ENCODE peak calls at places on chromosomes 7 and 10, in six cellular contexts. I, Z, U, H, C and F are unnamed samples. For H3K27me3 and H3K36me3, the result is how much of the 10 kb centered on the place peaks cover.

GRCh38 chr7:116441534-116441933 is 58.0 kb upstream of the CAV2 start:
- DNase-seq in U (peak), H (no peak), I (no peak), Z (no peak), C (no peak), F (no peak)

GRCh38 chr10:102604379-102604960 is 39.8 kb upstream of the TRIM8 start:
- DNase-seq in C (no peak), Z (no peak), I (no peak), U (peak), H (no peak), F (no peak)

GRCh38 chr7:30422922-30423321 is 55.7 kb downstream of the NOD1 start:
- DNase-seq in I (no peak), Z (no peak), H (no peak), C (no peak), U (peak), F (no peak)

GRCh38 chr7:154841731-154842331 is 161.1 kb downstream of the PAXIP1 start:
- DNase-seq in I (peak), Z (no peak), C (peak), H (no peak), U (no peak), F (no peak)

GRCh38 chr10:32141018-32141807 is 85.0 kb upstream of the KIF5B start:
- DNase-seq in I (no peak), C (peak), U (peak), Z (peak), H (peak), F (no peak)

GRCh38 chr10:126504051-126504760 is 115.9 kb upstream of the ADAM12 start:
- DNase-seq in C (no peak), I (peak), H (peak), U (peak), Z (peak), F (peak)

GRCh38 chr7:18927134-18927533 is 190.3 kb downstream of the TWIST1 start:
- DNase-seq in U (no peak), C (no peak), Z (no peak), H (no peak), I (no peak), F (no peak)

GRCh38 chr7:151485006-151485732 is 34.5 kb downstream of the RHEB start:
- DNase-seq in H (no peak), C (no peak), I (no peak), U (peak), Z (no peak), F (no peak)

GRCh38 chr7:38840736-38841460 is 68.1 kb downstream of the VPS41 start:
- DNase-seq in Z (no peak), H (no peak), I (no peak), U (peak), C (no peak), F (no peak)

GRCh38 chr10:74047304-74047703 is 49.4 kb downstream of the VCL start:
- DNase-seq in U (peak), I (no peak), Z (no peak), H (no peak), C (no peak), F (no peak)

GRCh38 chr10:13949844-13950542 is 363.2 kb downstream of the PRPF18 start:
- DNase-seq in H (no peak), C (no peak), I (no peak), U (peak), Z (no peak), F (no peak)

GRCh38 chr10:26837139-26837538 is 23.6 kb downstream of the ABI1 start:
- DNase-seq in I (no peak), Z (no peak), H (no peak), C (no peak), U (no peak), F (no peak)

GRCh38 chr7:87479951-87480350 is 4.5 kb upstream of the ABCB4 start:
- DNase-seq in H (no peak), Z (no peak), I (no peak), U (no peak), C (no peak), F (no peak)

GRCh38 chr7:11934766-11935165 is 102.8 kb upstream of the THSD7A start:
- DNase-seq in C (no peak), H (no peak), Z (no peak), I (no peak), U (no peak), F (no peak)

GRCh38 chr10:384538-385305 is 249.5 kb downstream of the ZMYND11 start:
- DNase-seq in I (no peak), C (no peak), U (no peak), Z (no peak), H (no peak), F (no peak)

GRCh38 chr7:51123322-51124021 is 193.1 kb downstream of the COBL start:
- DNase-seq in U (peak), Z (peak), I (no peak), H (no peak), C (no peak), F (no peak)

GRCh38 chr10:72802291-72803118 is 91.0 kb upstream of the OIT3 start:
- DNase-seq in I (no peak), U (peak), C (no peak), H (no peak), Z (no peak), F (no peak)

GRCh38 chr7:138937484-138937883 is 43.7 kb downstream of the KIAA1549 start:
- DNase-seq in Z (no peak), C (no peak), H (no peak), I (no peak), U (no peak), F (no peak)

GRCh38 chr7:138932870-138933269 is 48.3 kb downstream of the KIAA1549 start:
- DNase-seq in I (no peak), U (no peak), H (no peak), C (no peak), Z (no peak), F (no peak)

GRCh38 chr7:138935438-138936079 is 45.6 kb downstream of the KIAA1549 start:
- DNase-seq in Z (no peak), H (no peak), C (no peak), U (peak), I (no peak), F (no peak)

GRCh38 chr7:138934401-138934800 is 46.8 kb downstream of the KIAA1549 start:
- DNase-seq in U (no peak), H (no peak), Z (no peak), I (no peak), C (no peak), F (no peak)

GRCh38 chr7:138934861-138935260 is 46.3 kb downstream of the KIAA1549 start:
- DNase-seq in H (no peak), C (no peak), Z (no peak), U (peak), I (no peak), F (no peak)
- H3K4me3 ChIP-seq in H (no peak), C (no peak), Z (no peak), U (no peak), I (no peak), F (no peak)

DNA sequence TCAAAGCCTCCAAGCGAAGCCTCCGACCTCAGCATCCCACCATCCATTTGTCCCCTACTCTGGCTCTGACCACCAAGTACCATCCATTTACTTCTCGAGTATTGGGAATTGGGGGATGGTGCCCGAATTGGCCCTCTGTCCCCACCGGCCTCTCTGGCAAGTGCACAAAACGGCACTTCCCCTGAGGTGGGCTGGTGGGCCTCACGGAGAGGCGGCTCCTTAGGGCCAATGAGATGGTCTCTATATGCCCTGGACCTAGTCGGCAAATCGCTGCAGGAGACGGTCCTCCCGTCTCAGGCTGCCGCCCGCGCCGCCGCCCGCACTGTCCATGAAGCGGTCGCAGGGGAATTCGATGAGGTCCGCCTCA is 2.8 kb downstream of the TRIL start:
- DNase-seq in I (no peak), H (no peak), U (no peak), C (no peak), Z (no peak), F (no peak)
- H3K27me3 ChIP-seq in I (under half), H (under half), U (under half), C (under half), Z (under half), F (under half)

GRCh38 chr10:133150656-133151055 is 9.4 kb upstream of the KNDC1 start:
- DNase-seq in C (no peak), Z (no peak), H (no peak), U (no peak), I (no peak), F (no peak)

GRCh38 chr10:133154996-133155778 is 4.8 kb upstream of the KNDC1 start:
- DNase-seq in U (no peak), I (no peak), H (no peak), C (no peak), Z (no peak), F (no peak)

GRCh38 chr10:133151528-133151927 is 8.5 kb upstream of the KNDC1 start:
- DNase-seq in U (no peak), I (no peak), Z (no peak), C (no peak), H (no peak), F (no peak)

GRCh38 chr10:133157662-133158436 is 2.2 kb upstream of the KNDC1 start:
- DNase-seq in C (no peak), I (no peak), H (no peak), Z (no peak), U (no peak), F (no peak)

GRCh38 chr10:133154411-133154810 is 5.6 kb upstream of the KNDC1 start:
- DNase-seq in H (no peak), I (no peak), U (no peak), C (no peak), Z (no peak), F (no peak)
- H3K36me3 ChIP-seq in H (under half), I (under half), U (under half), C (under half), Z (under half), F (under half)

GRCh38 chr10:52908483-52908882 is 135.9 kb upstream of the MBL2 start:
- DNase-seq in U (no peak), C (no peak), I (no peak), H (no peak), Z (no peak), F (no peak)
- H3K4me3 ChIP-seq in U (no peak), C (no peak), I (no peak), H (no peak), Z (no peak), F (no peak)

GRCh38 chr10:133156674-133157579 is 3.1 kb upstream of the KNDC1 start:
- DNase-seq in U (no peak), C (no peak), I (no peak), Z (no peak), H (no peak), F (no peak)
- H3K27me3 ChIP-seq in U (under half), C (under half), I (under half), Z (under half), H (under half), F (under half)

GRCh38 chr7:32916006-32916405 is 24.4 kb upstream of the KBTBD2 start:
- DNase-seq in H (no peak), C (no peak), I (no peak), U (no peak), Z (no peak), F (no peak)
- H3K36me3 ChIP-seq in H (under half), C (half or more), I (under half), U (under half), Z (under half), F (under half)

GRCh38 chr7:143361552-143362125 is 874 bp downstream of the FAM131B start:
- DNase-seq in C (no peak), I (peak), U (no peak), H (no peak), Z (no peak), F (no peak)

GRCh38 chr7:143362126-143362961 is at the start of gene FAM131B:
- DNase-seq in C (no peak), I (peak), U (peak), H (no peak), Z (no peak), F (no peak)

GRCh38 chr7:143359769-143360168 is 2.7 kb downstream of the FAM131B start:
- DNase-seq in I (no peak), C (no peak), Z (no peak), H (no peak), U (no peak), F (no peak)

GRCh38 chr7:143363011-143363937 is 761 bp upstream of the FAM131B start:
- DNase-seq in Z (no peak), I (no peak), C (no peak), U (no peak), H (no peak), F (no peak)

GRCh38 chr7:143360788-143361551 is 1.5 kb downstream of the FAM131B start:
- DNase-seq in C (no peak), U (no peak), I (peak), H (no peak), Z (no peak), F (no peak)
- H3K4me3 ChIP-seq in C (peak), U (no peak), I (peak), H (no peak), Z (no peak), F (no peak)